ENCODE peak calls at places on chromosomes 1 and 21, in eight cellular contexts. M is stimulated activated CD4-positive, alpha-beta T cell treated with anti-CD3 and anti-CD28 coated beads, Interleukin-15, amount 100 ng/mL, for 24 hours; K is lung microvascular endothelial cell; P is stimulated activated naive CD4-positive, alpha-beta T cell treated with Interleukin-2 at 50 U/mL for 16 hours; W is A172; U is pons; Q is GM19239; I is upper lobe of right lung. N is an unnamed sample.

GRCh38 chr1:76867342-76868130 is at the start of gene ST6GALNAC5:
- DNase-seq in M (peak; percentile 14), K (peak; percentile 21), P (no peak), W (no peak), U (no peak), Q (no peak), I (peak; percentile 64), N (no peak)

GRCh38 chr1:179447489-179447888 is 81.7 kb downstream of the AXDND1 start:
- DNase-seq in M (peak; percentile 13), K (peak; percentile 9), P (no peak), W (peak; percentile 19), U (no peak), Q (no peak), I (no peak), N (no peak)

GRCh38 chr1:154869351-154870116 is 547 bp downstream of the KCNN3 start:
- DNase-seq in M (no peak), K (peak; percentile 46), P (no peak), W (no peak), U (peak; percentile 57), Q (no peak), I (peak; percentile 78), N (no peak)

GRCh38 chr1:91099746-91100621 is 78.1 kb upstream of the ZNF644 start:
- DNase-seq in M (peak; percentile 2), K (peak; percentile 54), P (no peak), W (peak; percentile 62), U (no peak), Q (no peak), I (no peak), N (no peak)

GRCh38 chr1:211326528-211327340 is at the start of gene TRAF5:
- DNase-seq in M (peak; percentile 68), K (peak; percentile 53), P (peak; percentile 52), W (peak; percentile 57), U (peak; percentile 48), Q (peak; percentile 59), I (peak; percentile 81), N (peak; percentile 44)

GRCh38 chr1:167627865-167628641 is 2.0 kb upstream of the RCSD1 start:
- DNase-seq in M (peak; percentile 85), K (no peak), P (peak; percentile 76), W (peak; percentile 88), U (no peak), Q (peak; percentile 68), I (no peak), N (peak; percentile 80)

GRCh38 chr1:160416369-160416768 is 16.0 kb downstream of the VANGL2 start:
- DNase-seq in M (no peak), K (peak; percentile 50), P (no peak), W (peak; percentile 60), U (no peak), Q (no peak), I (no peak), N (no peak)

GRCh38 chr1:174818014-174818616 is 181.6 kb upstream of the CACYBP start:
- DNase-seq in M (no peak), K (no peak), P (no peak), W (no peak), U (no peak), Q (no peak), I (no peak), N (no peak)

GRCh38 chr1:205666372-205667166 is 13.7 kb downstream of the SLC45A3 start:
- DNase-seq in M (no peak), K (no peak), P (no peak), W (no peak), U (no peak), Q (no peak), I (no peak), N (no peak)

GRCh38 chr1:159199901-159200300 is 4.8 kb upstream of the ACKR1 start:
- DNase-seq in M (no peak), K (no peak), P (no peak), W (no peak), U (no peak), Q (no peak), I (no peak), N (no peak)

GRCh38 chr1:176893625-176894352 is 270.7 kb downstream of the ASTN1 start:
- DNase-seq in M (no peak), K (no peak), P (no peak), W (no peak), U (no peak), Q (no peak), I (no peak), N (no peak)

GRCh38 chr1:247493106-247493505 is 35.2 kb upstream of the OR2B11 start:
- DNase-seq in M (no peak), K (no peak), P (no peak), W (no peak), U (no peak), Q (no peak), I (no peak), N (no peak)

GRCh38 chr21:45401054-45401518 is 3.9 kb upstream of the COL18A1 start:
- DNase-seq in M (no peak), K (no peak), P (no peak), W (no peak), U (no peak), Q (no peak), I (no peak), N (no peak)

GRCh38 chr1:24216254-24216653 is 29.2 kb upstream of the IFNLR1 start:
- DNase-seq in M (no peak), K (no peak), P (no peak), W (no peak), U (no peak), Q (no peak), I (peak; percentile 70), N (no peak)

GRCh38 chr1:110502402-110502801 is 16.6 kb downstream of the KCNA10 start:
- DNase-seq in M (no peak), K (no peak), P (no peak), W (no peak), U (peak; percentile 60), Q (no peak), I (no peak), N (peak; percentile 16)

GRCh38 chr1:38246955-38247952 is 200.7 kb upstream of the POU3F1 start:
- DNase-seq in M (no peak), K (peak; percentile 79), P (no peak), W (peak; percentile 33), U (no peak), Q (no peak), I (no peak), N (no peak)

GRCh38 chr1:171563675-171564074 is 58.4 kb upstream of the MYOCOS start:
- DNase-seq in M (no peak), K (no peak), P (no peak), W (peak; percentile 41), U (no peak), Q (no peak), I (no peak), N (no peak)

GRCh38 chr1:245855846-245856730 is 651.0 kb downstream of the SMYD3 start:
- DNase-seq in M (no peak), K (no peak), P (no peak), W (no peak), U (no peak), Q (no peak), I (no peak), N (no peak)

GRCh38 chr1:22915816-22916468 is 56.7 kb downstream of the LACTBL1 start:
- DNase-seq in M (no peak), K (peak; percentile 68), P (no peak), W (peak; percentile 10), U (no peak), Q (no peak), I (no peak), N (no peak)

GRCh38 chr1:112402682-112403643 is 6.9 kb downstream of the CTTNBP2NL start:
- DNase-seq in M (no peak), K (no peak), P (no peak), W (no peak), U (no peak), Q (no peak), I (no peak), N (no peak)